ENCODE peak calls at places on chromosomes 3 and 15, in six cellular contexts. W, F, N, D, A and Y are unnamed samples.

GRCh38 chr15:85408270-85408746 is 27.9 kb downstream of the AKAP13 start:
- DNase-seq in W (peak; percentile 83), F (no peak), N (no peak), D (no peak), A (no peak), Y (no peak)

GRCh38 chr15:101048191-101049011 is 129.2 kb downstream of the LRRK1 start:
- DNase-seq in W (no peak), F (no peak), N (no peak), D (peak; percentile 5), A (no peak), Y (peak; percentile 75)

GRCh38 chr3:17808994-17809393 is 66.6 kb upstream of the TBC1D5 start:
- DNase-seq in W (no peak), F (no peak), N (peak; percentile 5), D (no peak), A (no peak), Y (no peak)

GRCh38 chr3:63151893-63152292 is 126.2 kb upstream of the SYNPR start:
- DNase-seq in W (no peak), F (no peak), N (no peak), D (no peak), A (no peak), Y (no peak)

GRCh38 chr3:81871358-81872152 is 110.1 kb upstream of the GBE1 start:
- DNase-seq in W (peak; percentile 1), F (no peak), N (no peak), D (no peak), A (no peak), Y (no peak)

GRCh38 chr3:164418426-164418825 is 659.9 kb downstream of the SI start:
- DNase-seq in W (no peak), F (no peak), N (no peak), D (no peak), A (peak; percentile 98), Y (no peak)

GRCh38 chr15:37995461-37996347 is 61.3 kb downstream of the TMCO5A start:
- DNase-seq in W (peak; percentile 85), F (peak; percentile 76), N (peak; percentile 75), D (no peak), A (peak; percentile 14), Y (peak; percentile 66)

GRCh38 chr3:151228291-151229125 is 25.5 kb upstream of the GPR171 start:
- DNase-seq in W (no peak), F (peak; percentile 18), N (peak; percentile 93), D (no peak), A (no peak), Y (peak; percentile 52)

GRCh38 chr15:79916424-79916823 is 19.6 kb upstream of the MTHFS start:
- DNase-seq in W (no peak), F (no peak), N (no peak), D (no peak), A (no peak), Y (no peak)

GRCh38 chr3:146550743-146551510 is 6.5 kb upstream of the PLSCR1 start:
- DNase-seq in W (no peak), F (no peak), N (peak; percentile 85), D (no peak), A (no peak), Y (no peak)

GRCh38 chr3:122101646-122102045 is 46.5 kb downstream of the CD86 start:
- DNase-seq in W (peak; percentile 81), F (peak; percentile 45), N (peak; percentile 78), D (no peak), A (peak; percentile 69), Y (peak; percentile 23)

GRCh38 chr3:27216955-27217552 is 152.1 kb downstream of the NEK10 start:
- DNase-seq in W (no peak), F (no peak), N (peak; percentile 79), D (no peak), A (no peak), Y (no peak)

GRCh38 chr3:30511524-30512278 is 94.7 kb upstream of the TGFBR2 start:
- DNase-seq in W (no peak), F (no peak), N (peak; percentile 99), D (no peak), A (no peak), Y (no peak)

GRCh38 chr3:171846594-171846993 is 3.4 kb downstream of the TMEM212 start:
- DNase-seq in W (no peak), F (no peak), N (peak; percentile 50), D (no peak), A (no peak), Y (no peak)

GRCh38 chr3:192905980-192906678 is 11.5 kb downstream of the MB21D2 start:
- DNase-seq in W (no peak), F (no peak), N (no peak), D (no peak), A (no peak), Y (no peak)

GRCh38 chr3:32934150-32934742 is 17.2 kb upstream of the CCR4 start:
- DNase-seq in W (peak; percentile 38), F (peak; percentile 8), N (peak; percentile 19), D (no peak), A (peak; percentile 2), Y (no peak)

GRCh38 chr15:50353251-50353998 is 1.6 kb downstream of the GABPB1 start:
- DNase-seq in W (peak; percentile 58), F (no peak), N (peak; percentile 92), D (no peak), A (no peak), Y (no peak)

GRCh38 chr3:111333642-111334041 is 208.4 kb upstream of the CD96 start:
- DNase-seq in W (no peak), F (no peak), N (peak; percentile 72), D (no peak), A (no peak), Y (no peak)

GRCh38 chr15:81282911-81283310 is 41.0 kb downstream of the STARD5 start:
- DNase-seq in W (no peak), F (no peak), N (no peak), D (no peak), A (no peak), Y (no peak)

GRCh38 chr3:148372476-148372875 is 325.2 kb upstream of the AGTR1 start:
- DNase-seq in W (no peak), F (no peak), N (peak; percentile 42), D (no peak), A (no peak), Y (no peak)

GRCh38 chr15:85073556-85074194 is 92.0 kb downstream of the PDE8A start:
- DNase-seq in W (no peak), F (no peak), N (peak; percentile 73), D (no peak), A (no peak), Y (no peak)

GRCh38 chr15:70132148-70132547 is 34.4 kb upstream of the TLE3 start:
- DNase-seq in W (no peak), F (no peak), N (no peak), D (no peak), A (no peak), Y (no peak)